ENCODE peak calls at places on chromosomes 3 and 15, in five cellular contexts. D is HepG2, R is GM12892, A is SK-N-SH, I is GM12878. C is an unnamed sample.

GRCh38 chr15:67523337-67523736 is 2.4 kb downstream of the C15orf61 start:
- DNase-seq in R (no peak), A (no peak), D (no peak), I (no peak), C (no peak)

GRCh38 chr15:31313223-31313622 is 13.4 kb upstream of the KLF13 start:
- DNase-seq in A (no peak), I (no peak), D (no peak), R (no peak), C (no peak)

GRCh38 chr15:101642361-101642760 is 9.8 kb downstream of the TM2D3 start:
- DNase-seq in A (peak), R (no peak), I (no peak), D (no peak), C (no peak)

GRCh38 chr3:6504385-6504784 is 356.5 kb upstream of the GRM7 start:
- DNase-seq in I (no peak), D (no peak), R (no peak), A (no peak), C (no peak)

GRCh38 chr15:69607101-69607500 is 154.5 kb downstream of the RPLP1 start:
- DNase-seq in A (no peak), R (no peak), D (no peak), I (no peak), C (no peak)

GRCh38 chr3:3800685-3801509 is 1.7 kb downstream of the LRRN1 start:
- DNase-seq in R (peak), D (no peak), A (peak), I (no peak), C (no peak)

GRCh38 chr3:176275113-176275512 is 922.2 kb downstream of the TBL1XR1 start:
- DNase-seq in A (no peak), R (no peak), D (no peak), I (no peak), C (no peak)

GRCh38 chr3:184945886-184946625 is 134.1 kb downstream of the VPS8 start:
- DNase-seq in R (no peak), A (no peak), I (no peak), D (no peak), C (no peak)

GRCh38 chr3:171825222-171825828 is 15.0 kb upstream of the PLD1 start:
- DNase-seq in D (peak), A (no peak), R (no peak), I (no peak), C (no peak)

GRCh38 chr3:174786825-174787224 is 72.3 kb upstream of the NAALADL2 start:
- DNase-seq in A (no peak), D (no peak), R (no peak), I (no peak), C (no peak)

GRCh38 chr15:80934761-80935221 is 54.8 kb downstream of the MESD start:
- DNase-seq in R (no peak), D (no peak), A (no peak), I (no peak), C (no peak)

GRCh38 chr15:98800437-98801233 is 152.3 kb downstream of the IGF1R start:
- DNase-seq in D (peak), I (no peak), A (peak), R (no peak), C (no peak)

GRCh38 chr15:79283252-79284048 is 928 bp downstream of the ANKRD34C start:
- DNase-seq in R (peak), I (no peak), D (no peak), A (peak), C (peak)

GRCh38 chr3:127395663-127396320 is 107.9 kb upstream of the PRR20G start:
- DNase-seq in D (no peak), R (no peak), I (no peak), A (no peak), C (no peak)

GRCh38 chr15:36428102-36428845 is 151.2 kb upstream of the CDIN1 start:
- DNase-seq in I (no peak), D (peak), R (no peak), A (no peak), C (no peak)

GRCh38 chr3:11096266-11097135 is 57.8 kb upstream of the HRH1 start:
- DNase-seq in I (no peak), R (no peak), A (peak), D (no peak), C (peak)

GRCh38 chr3:177371903-177372302 is 174.6 kb upstream of the TBL1XR1 start:
- DNase-seq in I (no peak), A (no peak), D (no peak), R (no peak), C (no peak)

GRCh38 chr15:35090104-35090807 is 5.2 kb upstream of the NANOGP8 start:
- DNase-seq in A (no peak), D (peak), I (no peak), R (no peak), C (no peak)

GRCh38 chr3:31483776-31484175 is 48.9 kb upstream of the STT3B start:
- DNase-seq in A (no peak), I (no peak), D (no peak), R (no peak), C (no peak)

GRCh38 chr3:31486865-31487533 is 45.7 kb upstream of the STT3B start:
- DNase-seq in D (peak), I (no peak), R (no peak), A (no peak), C (no peak)

GRCh38 chr3:31479431-31479830 is 53.3 kb upstream of the STT3B start:
- DNase-seq in D (no peak), R (no peak), A (no peak), I (no peak), C (no peak)

GRCh38 chr3:31485206-31485605 is 47.5 kb upstream of the STT3B start:
- DNase-seq in A (no peak), D (no peak), R (no peak), I (no peak), C (no peak)

DNA sequence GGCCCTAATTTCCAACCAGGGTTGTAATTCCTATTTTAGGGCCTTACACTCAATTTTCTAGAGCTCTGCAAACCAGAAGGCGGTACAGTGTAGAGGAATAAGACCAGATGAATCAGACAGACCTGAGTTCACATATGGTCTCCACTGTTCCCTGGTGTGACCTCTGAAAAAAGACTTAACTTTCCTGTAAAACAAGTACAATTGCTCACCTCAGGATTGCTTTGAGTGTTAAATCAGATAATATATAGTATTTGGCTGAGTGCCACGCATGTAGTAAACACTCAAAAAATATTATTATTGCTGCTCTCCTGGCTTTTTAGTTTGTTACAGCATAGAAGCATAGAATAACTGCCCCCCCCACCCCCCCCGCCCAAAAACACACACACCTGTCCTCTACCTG is 51.0 kb upstream of the STT3B start:
- DNase-seq in I (no peak), A (no peak), D (no peak), R (no peak), C (no peak)
- TF ChIP-seq TAF1 in I (no peak), A (no peak), D (no peak), R (no peak), C (no peak)

GRCh38 chr3:13427662-13428603 is 7.8 kb upstream of the NUP210 start:
- DNase-seq in R (no peak), D (no peak), I (no peak), A (no peak), C (no peak)
- TF ChIP-seq TAF1 in R (no peak), D (no peak), I (no peak), A (no peak), C (no peak)

DNA sequence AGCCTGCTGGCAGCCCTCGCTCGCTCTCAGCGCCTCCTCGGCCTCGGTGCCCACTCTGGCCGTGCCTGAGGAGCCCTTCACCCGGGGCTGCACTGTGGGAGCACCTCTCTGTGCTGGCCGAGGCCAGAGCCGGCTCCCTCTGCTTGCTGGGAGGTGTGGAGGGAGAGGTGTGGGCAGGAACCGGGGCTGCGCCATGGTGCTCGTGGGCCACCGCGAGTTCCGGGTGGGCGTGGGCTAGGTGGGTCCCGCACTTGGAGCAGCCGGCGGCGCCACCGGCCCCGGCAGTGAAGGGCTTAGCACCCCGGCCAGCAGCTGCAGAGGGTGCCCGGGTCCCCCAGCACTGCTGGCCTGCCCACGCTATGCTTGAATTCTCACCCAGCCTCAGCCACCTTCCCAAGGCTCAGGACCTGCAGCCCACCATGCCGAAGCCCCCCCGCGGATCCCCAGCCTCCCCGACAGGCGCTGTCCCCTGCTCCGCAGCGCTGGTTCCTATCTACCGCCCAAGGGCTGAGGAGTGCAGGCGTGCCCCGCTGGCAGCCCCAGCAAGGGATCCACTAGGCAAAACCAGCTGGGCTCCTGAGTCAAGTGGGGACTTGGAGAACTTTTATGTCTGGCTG is 863.3 kb downstream of the IGSF11 start:
- DNase-seq in I (no peak), D (no peak), A (no peak), R (no peak), C (no peak)
- TF ChIP-seq TAF1 in I (no peak), D (no peak), A (no peak), R (no peak), C (no peak)

DNA sequence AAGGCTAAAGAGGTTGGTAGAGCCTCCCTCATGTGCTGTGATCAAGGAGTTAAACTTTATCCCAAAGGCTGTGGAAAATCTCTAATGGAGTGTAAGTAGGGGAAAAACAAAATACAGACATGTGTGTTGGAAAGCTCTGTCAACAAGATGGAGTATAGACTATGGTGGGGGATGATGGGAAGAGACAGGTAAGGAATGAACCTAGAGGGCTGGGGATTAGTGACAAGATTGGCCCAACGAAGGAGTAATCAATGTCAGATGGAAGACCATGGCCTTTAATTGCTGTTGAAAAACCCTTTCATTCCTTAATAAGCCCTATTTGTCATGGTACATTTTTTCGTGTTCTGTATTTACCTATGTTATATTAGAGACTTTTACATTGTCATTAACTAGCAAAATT is 278.6 kb downstream of the SQOR start:
- DNase-seq in A (no peak), D (no peak), R (no peak), I (no peak), C (no peak)
- TF ChIP-seq TAF1 in A (no peak), D (no peak), R (no peak), I (no peak), C (no peak)

DNA sequence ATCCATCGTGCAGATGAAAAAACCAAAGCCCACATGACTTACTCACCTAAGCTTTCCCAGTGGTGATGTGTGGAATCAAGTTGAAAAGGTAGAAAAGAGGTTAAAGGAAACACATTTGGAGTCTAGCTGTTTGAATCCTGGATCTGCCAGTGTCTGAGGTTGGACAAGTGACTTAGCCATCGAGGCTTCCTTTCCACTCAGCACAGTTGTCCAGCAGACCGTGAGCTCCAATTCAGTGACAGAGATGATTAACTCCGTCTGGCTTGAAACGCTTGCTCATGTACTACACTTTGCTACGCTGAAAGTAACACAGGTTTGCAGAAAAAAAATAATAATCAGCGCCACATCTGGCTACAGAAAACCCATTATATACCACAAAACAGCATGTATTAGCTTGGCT is 364.9 kb upstream of the MCTP2 start:
- DNase-seq in I (no peak), R (no peak), A (no peak), D (no peak), C (no peak)
- TF ChIP-seq TAF1 in I (no peak), R (no peak), A (no peak), D (no peak), C (no peak)

GRCh38 chr15:75672111-75672602 is 24.4 kb downstream of the SNX33 start:
- DNase-seq in R (no peak), I (no peak), D (no peak), A (no peak), C (no peak)
- TF ChIP-seq TAF1 in R (no peak), I (no peak), D (no peak), A (no peak), C (no peak)

DNA sequence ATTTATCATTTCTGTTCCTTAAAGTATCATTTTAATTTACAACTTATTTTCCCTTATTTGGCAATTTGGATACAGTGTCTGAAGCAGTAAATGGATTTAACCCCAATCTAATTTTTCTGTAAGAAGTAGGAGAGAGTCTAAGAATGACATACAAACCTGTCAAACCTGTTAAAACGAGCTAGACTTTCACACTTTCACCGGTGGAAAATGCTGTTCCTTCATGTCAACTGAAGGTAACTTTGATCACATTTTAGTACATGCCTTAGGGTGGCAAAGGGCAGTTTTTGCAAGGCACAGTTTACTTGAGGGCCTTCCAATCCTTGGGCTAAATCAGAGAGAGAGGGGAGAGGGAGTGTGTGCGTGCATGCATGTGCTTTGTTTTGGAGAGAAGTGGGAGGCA is 221.4 kb downstream of the THSD4 start:
- DNase-seq in D (no peak), A (no peak), I (no peak), R (no peak), C (no peak)
- TF ChIP-seq TAF1 in D (no peak), A (no peak), I (no peak), R (no peak), C (no peak)

GRCh38 chr3:183839751-183840150 is 14.4 kb upstream of the MAP6D1 start:
- DNase-seq in D (no peak), I (no peak), A (no peak), R (no peak), C (no peak)

GRCh38 chr3:183845090-183845489 is 19.7 kb upstream of the MAP6D1 start:
- DNase-seq in D (no peak), R (no peak), I (no peak), A (no peak), C (no peak)

GRCh38 chr3:183844606-183845005 is 19.2 kb upstream of the MAP6D1 start:
- DNase-seq in R (no peak), I (no peak), A (no peak), D (peak), C (no peak)

GRCh38 chr3:183845608-183846288 is 20.4 kb upstream of the MAP6D1 start:
- DNase-seq in D (no peak), I (no peak), A (no peak), R (no peak), C (no peak)
- TF ChIP-seq TAF1 in D (no peak), I (no peak), A (no peak), R (no peak), C (no peak)